ENCODE peak calls at places on chromosomes 7 and 10, in seven cellular contexts. V is dorsolateral prefrontal cortex, O is Panc1, S is suprapubic skin, R is HCT116, U is AG04450, Y is IMR-90. W is an unnamed sample.

GRCh38 chr10:130774871-130775270 is 536.6 kb downstream of the TCERG1L start:
- DNase-seq in V (no peak), O (no peak), S (peak; percentile 26), R (no peak), U (no peak), Y (no peak), W (no peak)

GRCh38 chr10:117503170-117503885 is 39.2 kb upstream of the EMX2 start:
- DNase-seq in V (no peak), O (no peak), S (peak; percentile 58), R (no peak), U (no peak), Y (no peak), W (no peak)

GRCh38 chr10:124420254-124420653 is 1.5 kb upstream of the OAT start:
- DNase-seq in V (no peak), O (no peak), S (peak; percentile 18), R (no peak), U (no peak), Y (no peak), W (no peak)

GRCh38 chr10:43407148-43407575 is 1.8 kb downstream of the HNRNPF start:
- DNase-seq in V (peak; percentile 44), O (no peak), S (peak; percentile 82), R (no peak), U (no peak), Y (peak; percentile 36), W (no peak)

GRCh38 chr10:131983780-131984179 is 2.1 kb upstream of the BNIP3 start:
- DNase-seq in V (no peak), O (peak; percentile 76), S (no peak), R (no peak), U (peak; percentile 93), Y (peak; percentile 99), W (peak; percentile 92)

GRCh38 chr7:77316219-77316978 is 99.8 kb downstream of the GSAP start:
- DNase-seq in V (no peak), O (no peak), S (no peak), R (no peak), U (no peak), Y (no peak), W (no peak)

GRCh38 chr10:62422068-62422590 is 48.0 kb downstream of the ZNF365 start:
- DNase-seq in V (no peak), O (no peak), S (no peak), R (no peak), U (peak; percentile 58), Y (peak; percentile 90), W (peak; percentile 66)

GRCh38 chr10:96645191-96645721 is 58.4 kb upstream of the TM9SF3 start:
- DNase-seq in V (no peak), O (no peak), S (no peak), R (no peak), U (no peak), Y (peak; percentile 15), W (no peak)

GRCh38 chr7:74535951-74536356 is 82.2 kb downstream of the GTF2IRD1 start:
- DNase-seq in V (no peak), O (no peak), S (no peak), R (no peak), U (no peak), Y (no peak), W (no peak)

GRCh38 chr10:92242910-92243671 is 47.8 kb downstream of the CPEB3 start:
- DNase-seq in V (peak; percentile 82), O (peak; percentile 39), S (no peak), R (peak; percentile 58), U (no peak), Y (peak; percentile 64), W (peak; percentile 71)

GRCh38 chr7:137006293-137006692 is 137.8 kb downstream of the CHRM2 start:
- DNase-seq in V (no peak), O (no peak), S (no peak), R (no peak), U (peak; percentile 53), Y (peak; percentile 87), W (peak; percentile 90)

GRCh38 chr10:89563861-89564478 is 28.6 kb upstream of the SLC16A12 start:
- DNase-seq in V (no peak), O (peak; percentile 48), S (no peak), R (peak; percentile 47), U (no peak), Y (peak; percentile 60), W (peak; percentile 31)

GRCh38 chr10:4671451-4672145 is 154.4 kb upstream of the AKR1E2 start:
- DNase-seq in V (no peak), O (peak; percentile 80), S (no peak), R (peak; percentile 77), U (no peak), Y (peak; percentile 69), W (peak; percentile 86)

GRCh38 chr10:6151087-6151977 is 51.4 kb upstream of the PFKFB3 start:
- DNase-seq in V (peak; percentile 67), O (no peak), S (no peak), R (no peak), U (no peak), Y (peak; percentile 69), W (peak; percentile 53)

GRCh38 chr7:142012825-142013506 is 17.3 kb downstream of the MGAM start:
- DNase-seq in V (no peak), O (no peak), S (no peak), R (no peak), U (no peak), Y (no peak), W (no peak)

GRCh38 chr10:99850767-99851127 is 68.3 kb downstream of the ABCC2 start:
- DNase-seq in V (no peak), O (no peak), S (no peak), R (no peak), U (no peak), Y (no peak), W (no peak)

GRCh38 chr10:72735288-72735926 is 43.5 kb downstream of the MCU start:
- DNase-seq in V (no peak), O (no peak), S (no peak), R (no peak), U (no peak), Y (no peak), W (no peak)

GRCh38 chr7:78742694-78743093 is 710.8 kb downstream of the MAGI2 start:
- DNase-seq in V (no peak), O (no peak), S (no peak), R (no peak), U (no peak), Y (no peak), W (no peak)

GRCh38 chr7:17005277-17005676 is 123.5 kb upstream of the AGR3 start:
- DNase-seq in V (no peak), O (no peak), S (no peak), R (no peak), U (no peak), Y (no peak), W (no peak)

GRCh38 chr10:50529660-50530059 is 94.1 kb downstream of the SGMS1 start:
- DNase-seq in V (no peak), O (no peak), S (no peak), R (no peak), U (no peak), Y (no peak), W (no peak)

GRCh38 chr7:47572101-47572460 is 9.8 kb downstream of the TNS3 start:
- DNase-seq in V (no peak), O (no peak), S (peak; percentile 75), R (no peak), U (no peak), Y (no peak), W (no peak)

GRCh38 chr10:92124524-92125168 is 166.2 kb downstream of the CPEB3 start:
- DNase-seq in V (no peak), O (no peak), S (no peak), R (no peak), U (peak; percentile 67), Y (peak; percentile 91), W (peak; percentile 90)

GRCh38 chr7:112452102-112452888 is 2.0 kb downstream of the IFRD1 start:
- DNase-seq in V (no peak), O (peak; percentile 27), S (peak; percentile 90), R (no peak), U (no peak), Y (peak; percentile 42), W (peak; percentile 55)

GRCh38 chr10:7480742-7481381 is 70.0 kb upstream of the SFMBT2 start:
- DNase-seq in V (no peak), O (no peak), S (no peak), R (no peak), U (no peak), Y (no peak), W (no peak)

GRCh38 chr10:122986340-122986739 is 6.1 kb downstream of the PSTK start:
- DNase-seq in V (no peak), O (no peak), S (no peak), R (no peak), U (no peak), Y (peak; percentile 9), W (peak; percentile 20)

GRCh38 chr10:69385454-69386350 is 31.0 kb downstream of the TACR2 start:
- DNase-seq in V (no peak), O (no peak), S (no peak), R (no peak), U (no peak), Y (no peak), W (no peak)
- H3K27ac ChIP-seq in V (no peak overlapping the region), O (no peak overlapping the region), S (peak overlapping the region; percentile 72), R (no peak overlapping the region), U (no peak overlapping the region), Y (no peak overlapping the region), W (no peak overlapping the region)

DNA sequence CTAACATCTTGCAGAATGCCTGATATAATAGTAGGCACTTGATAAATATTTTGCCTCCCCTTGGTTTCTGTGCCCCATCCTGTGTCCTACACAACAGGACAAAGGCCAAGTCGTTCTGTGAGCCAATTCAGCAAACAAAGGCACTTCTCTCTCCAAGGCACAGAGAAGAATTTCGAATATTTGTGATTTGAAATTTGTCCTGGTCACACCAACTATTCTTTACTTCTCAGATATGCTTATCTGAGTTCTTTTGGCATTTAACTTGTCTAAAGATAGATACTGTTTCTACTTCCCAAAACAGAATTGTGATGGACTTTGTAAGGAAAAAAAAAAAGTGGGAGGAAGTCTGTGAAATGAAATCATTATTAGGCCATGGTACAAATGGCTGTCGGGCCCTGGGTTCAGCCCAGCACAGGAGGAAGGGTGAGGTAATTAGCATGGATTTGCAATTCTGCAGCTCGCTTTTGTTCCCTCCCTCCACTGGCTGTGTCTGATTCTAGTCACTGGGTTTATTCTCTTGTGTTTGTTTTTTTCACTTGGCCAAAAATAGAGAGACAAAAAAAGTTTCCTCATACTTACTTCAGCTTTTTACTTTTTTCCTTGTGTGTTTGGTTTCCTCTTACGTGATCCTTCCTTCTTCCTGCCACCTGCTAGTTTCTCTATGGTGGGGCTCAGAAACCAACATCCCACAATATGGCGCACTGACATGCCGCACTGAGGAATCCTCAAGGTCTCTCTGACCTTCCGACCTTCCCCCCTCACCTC is 108.2 kb upstream of the MKLN1 start:
- DNase-seq in V (peak; percentile 66), O (no peak), S (peak; percentile 81), R (no peak), U (no peak), Y (no peak), W (no peak)
- H3K27me3 ChIP-seq in V (no peaks in the 10 kb centered on the region), O (no peaks in the 10 kb centered on the region), S (no peaks in the 10 kb centered on the region), R (no peaks in the 10 kb centered on the region), U (no peaks in the 10 kb centered on the region), Y (no peaks in the 10 kb centered on the region), W (no peaks in the 10 kb centered on the region)

GRCh38 chr7:149022961-149023360 is 5.3 kb downstream of the PDIA4 start:
- DNase-seq in V (no peak), O (no peak), S (no peak), R (no peak), U (no peak), Y (no peak), W (no peak)
- TF ChIP-seq CTCF in V (no peak), O (no peak), S (no peak), R (no peak), U (no peak), Y (no peak), W (no peak)

GRCh38 chr7:158802535-158803199 is 26.6 kb downstream of the ESYT2 start:
- DNase-seq in V (no peak), O (no peak), S (no peak), R (no peak), U (no peak), Y (peak; percentile 56), W (peak; percentile 74)
- H3K27ac ChIP-seq in V (no peak overlapping the region), O (peak overlapping the region; percentile 24), S (peak overlapping the region; percentile 31), R (peak overlapping the region; percentile 65), U (peak overlapping the region; percentile 65), Y (peak overlapping the region; percentile 81), W (peak overlapping the region; percentile 61)